ENCODE peak calls at places on chromosomes 11 and 22, in four cellular contexts. One of them, this sample, is unnamed.

GRCh38 chr22:22720201-22720723 is 75.8 kb downstream of the GGTLC2 start:
- DNase-seq in posterior cingulate gyrus: no peak
- DNase-seq in activated CD8-positive, alpha-beta memory T cell treated with anti-CD3 and anti-CD28 coated beads, Interleukin-2, amount 10 ng/mL, durations not matched to agents 7 days and 5 days: peak; percentile 72
- DNase-seq in GM20000: peak; percentile 72
- DNase-seq in this sample: peak; percentile 51

GRCh38 chr11:45225961-45226871 is 59.9 kb downstream of the SYT13 start:
- DNase-seq in posterior cingulate gyrus: peak; percentile 63
- DNase-seq in activated CD8-positive, alpha-beta memory T cell treated with anti-CD3 and anti-CD28 coated beads, Interleukin-2, amount 10 ng/mL, durations not matched to agents 7 days and 5 days: no peak
- DNase-seq in GM20000: no peak
- DNase-seq in this sample: no peak

GRCh38 chr11:70352074-70352473 is 46.3 kb upstream of the CTTN start:
- DNase-seq in posterior cingulate gyrus: no peak
- DNase-seq in activated CD8-positive, alpha-beta memory T cell treated with anti-CD3 and anti-CD28 coated beads, Interleukin-2, amount 10 ng/mL, durations not matched to agents 7 days and 5 days: no peak
- DNase-seq in GM20000: no peak
- DNase-seq in this sample: no peak

GRCh38 chr22:36252754-36253522 is at the start of gene APOL1:
- DNase-seq in posterior cingulate gyrus: no peak
- DNase-seq in activated CD8-positive, alpha-beta memory T cell treated with anti-CD3 and anti-CD28 coated beads, Interleukin-2, amount 10 ng/mL, durations not matched to agents 7 days and 5 days: peak; percentile 80
- DNase-seq in GM20000: peak; percentile 62
- DNase-seq in this sample: peak; percentile 63

GRCh38 chr11:100752371-100753073 is 65.4 kb downstream of the ARHGAP42 start:
- DNase-seq in posterior cingulate gyrus: no peak
- DNase-seq in activated CD8-positive, alpha-beta memory T cell treated with anti-CD3 and anti-CD28 coated beads, Interleukin-2, amount 10 ng/mL, durations not matched to agents 7 days and 5 days: no peak
- DNase-seq in GM20000: no peak
- DNase-seq in this sample: no peak

GRCh38 chr11:19777342-19778102 is 64.9 kb downstream of the NAV2 start:
- DNase-seq in posterior cingulate gyrus: peak; percentile 77
- DNase-seq in activated CD8-positive, alpha-beta memory T cell treated with anti-CD3 and anti-CD28 coated beads, Interleukin-2, amount 10 ng/mL, durations not matched to agents 7 days and 5 days: no peak
- DNase-seq in GM20000: peak; percentile 83
- DNase-seq in this sample: no peak

GRCh38 chr11:35525501-35526175 is at the start of gene PAMR1:
- DNase-seq in posterior cingulate gyrus: peak; percentile 80
- DNase-seq in activated CD8-positive, alpha-beta memory T cell treated with anti-CD3 and anti-CD28 coated beads, Interleukin-2, amount 10 ng/mL, durations not matched to agents 7 days and 5 days: no peak
- DNase-seq in GM20000: peak; percentile 21
- DNase-seq in this sample: no peak

GRCh38 chr11:33652930-33653329 is 47.7 kb downstream of the C11orf91 start:
- DNase-seq in posterior cingulate gyrus: no peak
- DNase-seq in activated CD8-positive, alpha-beta memory T cell treated with anti-CD3 and anti-CD28 coated beads, Interleukin-2, amount 10 ng/mL, durations not matched to agents 7 days and 5 days: no peak
- DNase-seq in GM20000: no peak
- DNase-seq in this sample: no peak

GRCh38 chr11:101049123-101049522 is 80.5 kb downstream of the PGR start:
- DNase-seq in posterior cingulate gyrus: no peak
- DNase-seq in activated CD8-positive, alpha-beta memory T cell treated with anti-CD3 and anti-CD28 coated beads, Interleukin-2, amount 10 ng/mL, durations not matched to agents 7 days and 5 days: no peak
- DNase-seq in GM20000: no peak
- DNase-seq in this sample: no peak

GRCh38 chr11:15911377-15912044 is 444.8 kb downstream of the SOX6 start:
- DNase-seq in posterior cingulate gyrus: no peak
- DNase-seq in activated CD8-positive, alpha-beta memory T cell treated with anti-CD3 and anti-CD28 coated beads, Interleukin-2, amount 10 ng/mL, durations not matched to agents 7 days and 5 days: no peak
- DNase-seq in GM20000: no peak
- DNase-seq in this sample: peak; percentile 51

GRCh38 chr22:29786026-29786425 is 18.9 kb downstream of the UQCR10 start:
- DNase-seq in posterior cingulate gyrus: no peak
- DNase-seq in activated CD8-positive, alpha-beta memory T cell treated with anti-CD3 and anti-CD28 coated beads, Interleukin-2, amount 10 ng/mL, durations not matched to agents 7 days and 5 days: no peak
- DNase-seq in GM20000: no peak
- DNase-seq in this sample: no peak

GRCh38 chr11:12539570-12539969 is 134.7 kb upstream of the TEAD1 start:
- DNase-seq in posterior cingulate gyrus: no peak
- DNase-seq in activated CD8-positive, alpha-beta memory T cell treated with anti-CD3 and anti-CD28 coated beads, Interleukin-2, amount 10 ng/mL, durations not matched to agents 7 days and 5 days: no peak
- DNase-seq in GM20000: no peak
- DNase-seq in this sample: no peak

GRCh38 chr22:48478529-48479265 is 1349.0 kb downstream of the BRD1 start:
- DNase-seq in posterior cingulate gyrus: no peak
- DNase-seq in activated CD8-positive, alpha-beta memory T cell treated with anti-CD3 and anti-CD28 coated beads, Interleukin-2, amount 10 ng/mL, durations not matched to agents 7 days and 5 days: no peak
- DNase-seq in GM20000: no peak
- DNase-seq in this sample: no peak

GRCh38 chr11:104106136-104106754 is 57.7 kb downstream of the PDGFD start:
- DNase-seq in posterior cingulate gyrus: no peak
- DNase-seq in activated CD8-positive, alpha-beta memory T cell treated with anti-CD3 and anti-CD28 coated beads, Interleukin-2, amount 10 ng/mL, durations not matched to agents 7 days and 5 days: no peak
- DNase-seq in GM20000: no peak
- DNase-seq in this sample: no peak

GRCh38 chr22:36590441-36591056 is 61.6 kb upstream of the EIF3D start:
- DNase-seq in posterior cingulate gyrus: peak; percentile 59
- DNase-seq in activated CD8-positive, alpha-beta memory T cell treated with anti-CD3 and anti-CD28 coated beads, Interleukin-2, amount 10 ng/mL, durations not matched to agents 7 days and 5 days: no peak
- DNase-seq in GM20000: no peak
- DNase-seq in this sample: no peak

GRCh38 chr11:68839953-68840641 is 1.6 kb downstream of the CPT1A start:
- DNase-seq in posterior cingulate gyrus: no peak
- DNase-seq in activated CD8-positive, alpha-beta memory T cell treated with anti-CD3 and anti-CD28 coated beads, Interleukin-2, amount 10 ng/mL, durations not matched to agents 7 days and 5 days: peak; percentile 56
- DNase-seq in GM20000: peak; percentile 58
- DNase-seq in this sample: no peak

GRCh38 chr11:3853935-3854659 is 1.4 kb upstream of the STIM1 start:
- DNase-seq in posterior cingulate gyrus: no peak
- DNase-seq in activated CD8-positive, alpha-beta memory T cell treated with anti-CD3 and anti-CD28 coated beads, Interleukin-2, amount 10 ng/mL, durations not matched to agents 7 days and 5 days: peak; percentile 83
- DNase-seq in GM20000: no peak
- DNase-seq in this sample: peak; percentile 51

GRCh38 chr22:44682556-44683168 is 19.3 kb upstream of the PRR5 start:
- DNase-seq in posterior cingulate gyrus: no peak
- DNase-seq in activated CD8-positive, alpha-beta memory T cell treated with anti-CD3 and anti-CD28 coated beads, Interleukin-2, amount 10 ng/mL, durations not matched to agents 7 days and 5 days: no peak
- DNase-seq in GM20000: no peak
- DNase-seq in this sample: no peak

GRCh38 chr11:10550503-10550902 is 9.5 kb upstream of the RNF141 start:
- DNase-seq in posterior cingulate gyrus: no peak
- DNase-seq in activated CD8-positive, alpha-beta memory T cell treated with anti-CD3 and anti-CD28 coated beads, Interleukin-2, amount 10 ng/mL, durations not matched to agents 7 days and 5 days: no peak
- DNase-seq in GM20000: no peak
- DNase-seq in this sample: no peak

GRCh38 chr11:2426826-2427521 is 17.3 kb downstream of the TRPM5 start:
- DNase-seq in posterior cingulate gyrus: no peak
- DNase-seq in activated CD8-positive, alpha-beta memory T cell treated with anti-CD3 and anti-CD28 coated beads, Interleukin-2, amount 10 ng/mL, durations not matched to agents 7 days and 5 days: no peak
- DNase-seq in GM20000: no peak
- DNase-seq in this sample: no peak

GRCh38 chr11:28674432-28675076 is 566.4 kb downstream of the METTL15 start:
- DNase-seq in posterior cingulate gyrus: peak; percentile 75
- DNase-seq in activated CD8-positive, alpha-beta memory T cell treated with anti-CD3 and anti-CD28 coated beads, Interleukin-2, amount 10 ng/mL, durations not matched to agents 7 days and 5 days: no peak
- DNase-seq in GM20000: peak; percentile 4
- DNase-seq in this sample: no peak

GRCh38 chr22:48103126-48103875 is 1340.9 kb downstream of the TBC1D22A start:
- DNase-seq in posterior cingulate gyrus: peak; percentile 81
- DNase-seq in activated CD8-positive, alpha-beta memory T cell treated with anti-CD3 and anti-CD28 coated beads, Interleukin-2, amount 10 ng/mL, durations not matched to agents 7 days and 5 days: peak; percentile 28
- DNase-seq in GM20000: no peak
- DNase-seq in this sample: no peak

GRCh38 chr11:119472186-119472855 is 49.3 kb upstream of the THY1 start:
- DNase-seq in posterior cingulate gyrus: no peak
- DNase-seq in activated CD8-positive, alpha-beta memory T cell treated with anti-CD3 and anti-CD28 coated beads, Interleukin-2, amount 10 ng/mL, durations not matched to agents 7 days and 5 days: peak; percentile 18
- DNase-seq in GM20000: no peak
- DNase-seq in this sample: no peak

GRCh38 chr22:50456026-50456425 is 18.8 kb downstream of the SBF1 start:
- DNase-seq in posterior cingulate gyrus: no peak
- DNase-seq in activated CD8-positive, alpha-beta memory T cell treated with anti-CD3 and anti-CD28 coated beads, Interleukin-2, amount 10 ng/mL, durations not matched to agents 7 days and 5 days: no peak
- DNase-seq in GM20000: no peak
- DNase-seq in this sample: no peak

This sample was measured in testis.